ENCODE peak calls at places on chromosomes 6 and 20, in nine cellular contexts. P is right lobe of liver; A is Daoy; W is left lobe of liver; R is activated CD4-positive, alpha-beta T cell treated with anti-CD3 and anti-CD28 coated beads, Interleukin-2, amount 50 U/mL, for 1 hour; Z is activated effector memory CD4-positive, alpha-beta T cell treated with anti-CD3 and anti-CD28 coated beads, Interleukin-2, amount 50 U/mL, for 16 hours; G is SHP77 treated with DMSO at 0.1 percent for 48 hours; T is lower leg skin; M is left colon. C is an unnamed sample.

GRCh38 chr6:27441001-27441400 is 31.9 kb downstream of the ZNF184 start:
- DNase-seq in R (no peak), W (no peak), G (no peak), P (no peak), M (no peak), T (no peak), Z (no peak), A (peak; percentile 9), C (no peak)

GRCh38 chr6:72776456-72776855 is 154.6 kb downstream of the KCNQ5 start:
- DNase-seq in P (no peak), Z (no peak), W (no peak), R (no peak), A (no peak), M (no peak), T (no peak), G (no peak), C (no peak)

GRCh38 chr20:33736962-33737361 is 5.2 kb downstream of the ZNF341 start:
- DNase-seq in W (no peak), A (no peak), M (no peak), Z (no peak), T (no peak), G (no peak), R (no peak), P (no peak), C (no peak)

GRCh38 chr6:6748001-6748400 is 159.5 kb downstream of the LY86 start:
- DNase-seq in R (no peak), P (no peak), A (no peak), Z (no peak), W (no peak), M (no peak), T (no peak), G (no peak), C (no peak)

GRCh38 chr20:34268851-34269668 is 27.8 kb downstream of the ASIP start:
- DNase-seq in W (peak; percentile 51), Z (peak; percentile 66), G (no peak), R (peak; percentile 26), M (peak; percentile 61), A (no peak), T (no peak), P (peak; percentile 67), C (peak; percentile 71)

GRCh38 chr6:149200282-149200936 is 117.1 kb upstream of the TAB2 start:
- DNase-seq in M (no peak), W (no peak), Z (no peak), G (no peak), T (no peak), R (no peak), A (no peak), P (no peak), C (no peak)

GRCh38 chr6:20370801-20371200 is 30.9 kb upstream of the E2F3 start:
- DNase-seq in A (no peak), P (no peak), W (no peak), M (no peak), Z (no peak), R (no peak), G (no peak), T (no peak), C (no peak)

GRCh38 chr6:56246941-56247653 is at the start of gene COL21A1:
- DNase-seq in W (peak; percentile 44), R (no peak), G (no peak), Z (no peak), M (peak; percentile 30), T (peak; percentile 25), P (peak; percentile 59), A (peak; percentile 16), C (peak; percentile 65)

GRCh38 chr6:151059612-151060095 is 180.1 kb upstream of the AKAP12 start:
- DNase-seq in T (no peak), Z (no peak), P (no peak), W (no peak), G (no peak), R (no peak), M (no peak), A (peak; percentile 75), C (no peak)

GRCh38 chr20:37856932-37857660 is 45.8 kb upstream of the VSTM2L start:
- DNase-seq in R (no peak), M (no peak), W (no peak), Z (no peak), P (no peak), T (no peak), A (peak; percentile 17), G (no peak), C (no peak)

GRCh38 chr20:54433653-54434052 is 41.7 kb upstream of the DOK5 start:
- DNase-seq in M (no peak), G (peak; percentile 96), W (peak; percentile 80), Z (no peak), T (no peak), A (no peak), P (peak; percentile 60), R (no peak), C (peak; percentile 71)

GRCh38 chr6:90375681-90376439 is 79.2 kb upstream of the BACH2 start:
- DNase-seq in W (no peak), R (no peak), A (peak; percentile 39), T (no peak), M (no peak), P (no peak), G (no peak), Z (no peak), C (no peak)

GRCh38 chr6:46098678-46099077 is 31.1 kb upstream of the ENPP4 start:
- DNase-seq in T (no peak), G (peak; percentile 29), Z (no peak), W (peak; percentile 53), A (no peak), P (peak; percentile 61), R (no peak), M (peak; percentile 72), C (peak; percentile 68)

GRCh38 chr6:32156891-32157290 is 3.0 kb downstream of the PPT2 start:
- DNase-seq in A (no peak), G (no peak), R (no peak), M (no peak), W (no peak), T (no peak), Z (no peak), P (no peak), C (no peak)

GRCh38 chr6:26031151-26031594 is 56.1 kb upstream of the HFE start:
- DNase-seq in T (no peak), R (no peak), Z (no peak), P (no peak), G (no peak), W (no peak), M (no peak), A (no peak), C (no peak)

GRCh38 chr6:106257195-106257594 is 68.4 kb downstream of the ATG5 start:
- DNase-seq in T (no peak), G (no peak), P (no peak), A (peak; percentile 47), Z (no peak), R (no peak), W (no peak), M (no peak), C (no peak)

GRCh38 chr6:105982761-105983600 is 103.2 kb upstream of the PRDM1 start:
- DNase-seq in Z (no peak), T (no peak), P (no peak), A (no peak), G (no peak), W (no peak), M (peak; percentile 31), R (no peak), C (no peak)

GRCh38 chr20:7606941-7607340 is 333.3 kb downstream of the HAO1 start:
- DNase-seq in R (no peak), A (no peak), W (no peak), T (no peak), Z (no peak), P (no peak), G (no peak), M (no peak), C (no peak)

GRCh38 chr20:52494244-52494643 is 302.7 kb upstream of the ZFP64 start:
- DNase-seq in R (peak; percentile 30), T (no peak), M (no peak), P (no peak), W (no peak), G (no peak), A (peak; percentile 91), Z (peak; percentile 65), C (no peak)

GRCh38 chr6:12222405-12223366 is 67.5 kb upstream of the EDN1 start:
- DNase-seq in R (no peak), T (peak; percentile 21), Z (no peak), M (no peak), G (no peak), P (no peak), A (no peak), W (no peak), C (no peak)

GRCh38 chr20:63657260-63657936 is 714 bp upstream of the RTEL1 start:
- DNase-seq in P (no peak), G (no peak), T (no peak), W (no peak), M (peak; percentile 26), Z (no peak), R (no peak), A (no peak), C (no peak)

GRCh38 chr6:21831531-21832291 is 238.2 kb downstream of the SOX4 start:
- DNase-seq in Z (no peak), P (no peak), T (no peak), G (no peak), A (peak; percentile 80), W (no peak), R (no peak), M (no peak), C (no peak)

GRCh38 chr6:82573200-82573972 is 209.8 kb downstream of the TPBG start:
- DNase-seq in M (no peak), A (no peak), G (no peak), T (no peak), P (no peak), Z (no peak), R (no peak), W (no peak), C (no peak)

GRCh38 chr6:121351911-121352310 is 17.6 kb upstream of the TBC1D32 start:
- DNase-seq in M (no peak), Z (no peak), P (no peak), T (no peak), W (no peak), R (no peak), A (no peak), G (no peak), C (no peak)

GRCh38 chr6:47366335-47366879 is 56.7 kb upstream of the TNFRSF21 start:
- DNase-seq in A (no peak), R (no peak), P (no peak), G (no peak), M (no peak), Z (no peak), T (no peak), W (no peak), C (no peak)

GRCh38 chr6:159094444-159095252 is 49.9 kb upstream of the TAGAP start:
- DNase-seq in P (no peak), T (no peak), M (no peak), A (no peak), Z (peak; percentile 83), W (no peak), R (peak; percentile 56), G (no peak), C (no peak)

GRCh38 chr6:101490857-101491256 is 97.3 kb downstream of the GRIK2 start:
- DNase-seq in T (no peak), G (no peak), P (no peak), M (no peak), A (no peak), R (no peak), Z (no peak), W (no peak), C (no peak)

GRCh38 chr6:18640754-18641153 is 253.6 kb downstream of the RNF144B start:
- DNase-seq in A (no peak), G (no peak), Z (no peak), R (no peak), T (no peak), M (no peak), W (no peak), P (no peak), C (no peak)

GRCh38 chr6:14717307-14717706 is 528.6 kb upstream of the JARID2 start:
- DNase-seq in A (no peak), T (no peak), M (no peak), W (no peak), P (no peak), Z (no peak), G (no peak), R (no peak), C (no peak)

GRCh38 chr6:111661541-111662041 is 55.9 kb upstream of the TRAF3IP2 start:
- DNase-seq in T (no peak), A (no peak), P (peak; percentile 73), Z (no peak), R (no peak), M (no peak), G (no peak), W (peak; percentile 68), C (no peak)

GRCh38 chr6:26071135-26071534 is 16.1 kb upstream of the HFE start:
- DNase-seq in W (peak; percentile 79), G (no peak), R (no peak), A (peak; percentile 23), P (peak; percentile 70), T (peak; percentile 34), M (no peak), Z (no peak), C (no peak)